ENCODE peak calls at places on chromosomes 12 and 14, in six cellular contexts. A, D, Z, N, G and Q are unnamed samples.

GRCh38 chr12:97426485-97427116 is 36.0 kb upstream of the RMST start:
- DNase-seq in A (no peak), D (no peak), Z (no peak), N (peak), G (no peak), Q (no peak)

GRCh38 chr14:74882103-74882920 is 596 bp downstream of the DLST start:
- DNase-seq in A (no peak), D (no peak), Z (no peak), N (no peak), G (no peak), Q (peak)

GRCh38 chr14:73755434-73756014 is 41.3 kb upstream of the PNMA1 start:
- DNase-seq in A (peak), D (no peak), Z (no peak), N (no peak), G (no peak), Q (no peak)

GRCh38 chr12:645563-646071 is 17.6 kb downstream of the NINJ2 start:
- DNase-seq in A (no peak), D (no peak), Z (no peak), N (no peak), G (peak), Q (no peak)

GRCh38 chr14:98131406-98131805 is 1140.6 kb downstream of the BCL11B start:
- DNase-seq in A (no peak), D (no peak), Z (no peak), N (no peak), G (no peak), Q (no peak)

GRCh38 chr12:29023436-29024076 is 125.5 kb upstream of the FAR2 start:
- DNase-seq in A (no peak), D (no peak), Z (no peak), N (no peak), G (no peak), Q (no peak)

GRCh38 chr12:89862511-89863331 is 154.1 kb upstream of the ATP2B1 start:
- DNase-seq in A (no peak), D (no peak), Z (peak), N (no peak), G (no peak), Q (no peak)

GRCh38 chr14:86515195-86515594 is 985.3 kb downstream of the FLRT2 start:
- DNase-seq in A (no peak), D (no peak), Z (no peak), N (no peak), G (no peak), Q (no peak)

GRCh38 chr14:84519836-84520235 is 1010.1 kb upstream of the FLRT2 start:
- DNase-seq in A (no peak), D (no peak), Z (no peak), N (no peak), G (no peak), Q (no peak)

GRCh38 chr12:27970981-27971489 is 1.5 kb downstream of the PTHLH start:
- DNase-seq in A (no peak), D (no peak), Z (no peak), N (peak), G (no peak), Q (no peak)

GRCh38 chr12:11040162-11040561 is 9.0 kb upstream of the TAS2R31 start:
- DNase-seq in A (no peak), D (no peak), Z (no peak), N (no peak), G (no peak), Q (no peak)

GRCh38 chr12:57452181-57452936 is 2.7 kb upstream of the INHBE start:
- DNase-seq in A (no peak), D (no peak), Z (no peak), N (no peak), G (no peak), Q (no peak)

GRCh38 chr14:74634964-74635363 is 22.9 kb upstream of the LTBP2 start:
- DNase-seq in A (no peak), D (no peak), Z (no peak), N (no peak), G (no peak), Q (no peak)

GRCh38 chr12:85424581-85425348 is 144.7 kb downstream of the ALX1 start:
- DNase-seq in A (peak), D (no peak), Z (peak), N (peak), G (peak), Q (no peak)

GRCh38 chr14:68638056-68638816 is 154.6 kb downstream of the ZFP36L1 start:
- DNase-seq in A (no peak), D (no peak), Z (no peak), N (peak), G (peak), Q (no peak)

GRCh38 chr12:67220065-67220464 is 49.1 kb upstream of the CAND1 start:
- DNase-seq in A (no peak), D (no peak), Z (no peak), N (no peak), G (peak), Q (no peak)

GRCh38 chr12:132660047-132660446 is 27.1 kb downstream of the POLE start:
- DNase-seq in A (no peak), D (no peak), Z (no peak), N (no peak), G (no peak), Q (no peak)

GRCh38 chr12:90690120-90690519 is 264.9 kb downstream of the CCER1 start:
- DNase-seq in A (no peak), D (no peak), Z (no peak), N (no peak), G (no peak), Q (no peak)

GRCh38 chr14:22469541-22470303 is 119.3 kb downstream of the DAD1 start:
- DNase-seq in A (no peak), D (no peak), Z (no peak), N (no peak), G (no peak), Q (no peak)

GRCh38 chr12:22781339-22781738 is 156.4 kb downstream of the ETNK1 start:
- DNase-seq in A (no peak), D (no peak), Z (no peak), N (no peak), G (no peak), Q (no peak)

GRCh38 chr14:62138593-62138992 is 376.4 kb downstream of the SNAPC1 start:
- DNase-seq in A (no peak), D (no peak), Z (no peak), N (no peak), G (no peak), Q (no peak)

GRCh38 chr14:71478542-71478941 is 453.7 kb upstream of the RGS6 start:
- DNase-seq in A (no peak), D (no peak), Z (no peak), N (no peak), G (no peak), Q (no peak)

GRCh38 chr12:83889745-83890144 is 1022.9 kb downstream of the SLC6A15 start:
- DNase-seq in A (no peak), D (no peak), Z (no peak), N (no peak), G (no peak), Q (no peak)

GRCh38 chr14:26281280-26281998 is 316.4 kb downstream of the NOVA1 start:
- DNase-seq in A (peak), D (no peak), Z (no peak), N (no peak), G (peak), Q (no peak)

GRCh38 chr14:65958664-65959562 is 527.3 kb upstream of the CCDC196 start:
- DNase-seq in A (peak), D (peak), Z (no peak), N (peak), G (peak), Q (no peak)

GRCh38 chr14:104318558-104319488 is 180.4 kb downstream of the KIF26A start:
- DNase-seq in A (no peak), D (peak), Z (no peak), N (no peak), G (no peak), Q (no peak)

GRCh38 chr12:69501154-69501895 is 31.1 kb downstream of the FRS2 start:
- DNase-seq in A (no peak), D (no peak), Z (no peak), N (no peak), G (no peak), Q (no peak)

GRCh38 chr12:108173160-108173559 is 44.1 kb downstream of the WSCD2 start:
- DNase-seq in A (no peak), D (no peak), Z (no peak), N (no peak), G (no peak), Q (no peak)

GRCh38 chr12:59149995-59150642 is 229.8 kb upstream of the LRIG3 start:
- DNase-seq in A (peak), D (peak), Z (peak), N (no peak), G (peak), Q (no peak)

GRCh38 chr12:52093346-52093745 is 13.8 kb downstream of the SMIM41 start:
- DNase-seq in A (no peak), D (no peak), Z (no peak), N (no peak), G (no peak), Q (no peak)

GRCh38 chr12:95191060-95191696 is 26.1 kb downstream of the FGD6 start:
- DNase-seq in A (no peak), D (no peak), Z (no peak), N (no peak), G (peak), Q (no peak)

GRCh38 chr14:68682166-68683103 is 110.4 kb downstream of the ZFP36L1 start:
- DNase-seq in A (no peak), D (no peak), Z (peak), N (no peak), G (peak), Q (no peak)

GRCh38 chr12:130916251-130916911 is 37.3 kb upstream of the ADGRD1 start:
- DNase-seq in A (peak), D (peak), Z (peak), N (peak), G (peak), Q (peak)

GRCh38 chr14:104542871-104543830 is 36.4 kb upstream of the C14orf180 start:
- DNase-seq in A (no peak), D (no peak), Z (no peak), N (no peak), G (no peak), Q (no peak)

GRCh38 chr14:57486767-57487379 is 6.8 kb downstream of the CCDC198 start:
- DNase-seq in A (peak), D (no peak), Z (no peak), N (no peak), G (peak), Q (no peak)

GRCh38 chr12:89040146-89040964 is 311.9 kb downstream of the DUSP6 start:
- DNase-seq in A (no peak), D (peak), Z (no peak), N (no peak), G (no peak), Q (peak)

GRCh38 chr14:91996951-91997371 is 42.9 kb downstream of the TRIP11 start:
- DNase-seq in A (peak), D (no peak), Z (no peak), N (no peak), G (peak), Q (no peak)

GRCh38 chr14:24329736-24330135 is 5.1 kb downstream of the ADCY4 start:
- DNase-seq in A (no peak), D (no peak), Z (no peak), N (no peak), G (no peak), Q (no peak)
- TF ChIP-seq POLR2AphosphoS5 in A (no peak), D (no peak), Z (no peak), N (no peak), G (no peak), Q (no peak)

GRCh38 chr12:53182836-53183235 is 2.1 kb upstream of the CSAD start:
- DNase-seq in A (no peak), D (no peak), Z (no peak), N (no peak), G (no peak), Q (no peak)

GRCh38 chr12:53180931-53181645 is 363 bp upstream of the CSAD start:
- DNase-seq in A (peak), D (peak), Z (no peak), N (peak), G (peak), Q (peak)

GRCh38 chr12:53181935-53182334 is 1.2 kb upstream of the CSAD start:
- DNase-seq in A (peak), D (no peak), Z (no peak), N (no peak), G (no peak), Q (no peak)

GRCh38 chr12:53179694-53180269 is 740 bp upstream of the ZNF740 start:
- DNase-seq in A (no peak), D (no peak), Z (no peak), N (no peak), G (no peak), Q (no peak)

DNA sequence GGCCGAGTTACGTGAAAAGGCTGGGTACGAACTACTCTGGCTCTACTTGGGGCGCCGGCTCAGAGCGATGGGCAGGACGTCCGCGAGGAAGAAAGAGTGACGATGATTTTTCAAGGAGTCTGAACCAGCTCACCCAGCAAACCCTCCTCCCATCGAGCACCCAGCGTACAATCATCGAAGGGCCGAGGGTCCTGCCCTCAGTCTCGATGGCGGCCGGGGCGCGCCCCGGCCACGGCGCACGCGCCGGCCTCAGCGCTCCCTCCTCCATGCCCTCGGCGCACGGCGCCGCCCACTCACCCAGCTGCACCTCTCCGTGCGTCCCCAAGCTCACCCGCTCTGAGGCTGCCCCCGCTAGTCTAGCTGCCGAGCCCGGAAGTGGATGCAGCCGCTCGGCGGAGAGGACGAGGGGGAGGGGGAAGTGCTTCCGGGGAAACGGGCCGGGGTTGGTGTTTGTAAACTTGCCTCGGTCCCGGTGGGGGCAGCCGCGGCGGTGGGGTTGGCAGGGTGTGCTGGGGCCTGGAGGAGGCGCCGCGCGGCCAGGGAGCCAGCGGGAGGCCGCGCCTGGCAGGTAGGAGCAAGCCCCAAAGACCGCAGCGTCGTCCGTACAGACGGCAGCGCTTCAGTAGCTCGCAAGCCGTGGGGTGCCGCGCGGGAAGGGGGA is at the start of the genes CSAD and ZNF740:
- DNase-seq in A (peak), D (peak), Z (peak), N (peak), G (peak), Q (peak)
- TF ChIP-seq POLR2A in A (peak), D (peak), Z (peak), N (peak), G (peak), Q (peak)

DNA sequence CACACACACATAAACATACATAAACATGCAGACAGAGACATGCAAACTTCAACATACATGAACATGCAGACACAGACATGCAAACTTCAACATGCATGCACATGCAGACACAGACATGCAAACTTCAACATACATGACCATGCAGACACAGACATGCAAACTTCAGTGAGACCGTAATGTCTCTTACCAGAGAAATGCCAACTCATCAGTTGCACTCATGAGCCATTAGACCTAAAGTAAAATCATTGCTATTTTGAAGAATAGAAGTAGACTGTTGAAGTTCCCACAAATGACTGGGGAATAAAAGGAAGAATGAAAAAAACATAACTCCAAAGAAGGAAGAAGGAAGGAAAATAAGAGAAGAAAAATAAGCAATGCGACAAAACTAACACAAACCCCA is 1044.0 kb upstream of the TMEM132C start:
- DNase-seq in A (no peak), D (no peak), Z (no peak), N (no peak), G (no peak), Q (no peak)
- TF ChIP-seq TAF1 in A (no peak), D (no peak), Z (no peak), N (no peak), G (no peak), Q (no peak)

GRCh38 chr12:6823161-6824084 is 1.8 kb downstream of the GPR162 start:
- DNase-seq in A (no peak), D (no peak), Z (no peak), N (no peak), G (no peak), Q (peak)
- TF ChIP-seq POLR2AphosphoS5 in A (no peak), D (no peak), Z (no peak), N (no peak), G (no peak), Q (no peak)

DNA sequence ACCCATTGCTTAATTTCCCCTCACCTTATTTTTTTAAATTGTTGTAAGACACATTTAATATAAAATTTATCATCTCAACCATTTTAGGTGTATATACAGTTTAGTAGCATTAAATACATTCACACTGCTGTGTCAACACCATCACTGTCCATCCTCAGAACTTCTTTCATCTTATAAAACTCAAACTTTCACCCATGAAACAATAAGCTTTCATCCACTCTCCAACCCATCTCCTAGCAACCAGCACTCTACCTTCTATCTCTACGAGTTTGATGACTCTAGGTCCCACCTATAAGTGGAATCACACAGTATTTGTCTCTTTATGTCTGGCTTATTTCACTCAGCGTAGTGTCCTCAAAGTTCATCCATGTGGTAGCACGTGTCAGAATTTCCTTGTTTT is 75.5 kb downstream of the TBX3 start:
- DNase-seq in A (no peak), D (no peak), Z (no peak), N (no peak), G (peak), Q (no peak)
- TF ChIP-seq POLR2A in A (no peak), D (no peak), Z (no peak), N (no peak), G (no peak), Q (no peak)

DNA sequence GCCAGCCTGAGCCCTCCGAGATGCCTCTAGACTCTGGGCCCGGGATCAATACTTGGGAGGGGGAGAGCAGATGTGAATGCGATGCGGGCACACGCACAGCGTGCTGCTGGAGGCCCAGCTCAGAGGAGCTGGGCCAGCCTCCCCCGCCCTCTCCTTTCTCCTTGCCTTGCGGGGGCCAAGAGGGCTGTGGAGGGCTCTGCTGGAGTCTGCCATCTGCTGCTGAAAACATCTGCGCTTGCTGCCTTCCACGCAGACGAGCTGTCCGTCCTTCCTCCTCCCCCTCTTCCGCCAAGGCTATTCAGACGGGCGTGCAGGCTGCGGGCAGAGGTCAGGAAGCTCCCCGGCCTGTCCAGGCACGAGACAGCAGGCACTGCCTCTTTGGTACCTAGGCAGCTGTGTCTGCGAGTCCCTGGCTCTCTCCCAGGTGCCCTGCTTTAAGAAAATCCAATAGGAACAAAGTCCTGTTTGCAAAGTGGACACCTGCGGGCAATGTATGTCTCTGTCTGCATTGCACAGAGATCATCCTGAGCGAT is 75.2 kb downstream of the SPRING1 start:
- DNase-seq in A (no peak), D (no peak), Z (no peak), N (no peak), G (peak), Q (no peak)
- TF ChIP-seq TAF1 in A (no peak), D (no peak), Z (no peak), N (no peak), G (no peak), Q (no peak)

GRCh38 chr14:97074860-97075259 is 277.7 kb downstream of the VRK1 start:
- DNase-seq in A (no peak), D (no peak), Z (no peak), N (no peak), G (no peak), Q (no peak)
- TF ChIP-seq POLR2AphosphoS5 in A (no peak), D (no peak), Z (no peak), N (no peak), G (no peak), Q (no peak)

GRCh38 chr12:72275551-72275950 is 3.4 kb downstream of the TRHDE start:
- DNase-seq in A (no peak), D (no peak), Z (no peak), N (no peak), G (no peak), Q (no peak)

GRCh38 chr12:72277415-72277814 is 5.2 kb downstream of the TRHDE start:
- DNase-seq in A (no peak), D (no peak), Z (no peak), N (no peak), G (no peak), Q (no peak)

GRCh38 chr12:72274926-72275325 is 2.8 kb downstream of the TRHDE start:
- DNase-seq in A (no peak), D (no peak), Z (no peak), N (no peak), G (peak), Q (no peak)

GRCh38 chr12:72273851-72274284 is 1.7 kb downstream of the TRHDE start:
- DNase-seq in A (no peak), D (no peak), Z (no peak), N (peak), G (no peak), Q (no peak)

GRCh38 chr12:72276212-72276865 is 4.2 kb downstream of the TRHDE start:
- DNase-seq in A (no peak), D (no peak), Z (no peak), N (no peak), G (no peak), Q (no peak)
- TF ChIP-seq POLR2A in A (no peak), D (no peak), Z (no peak), N (no peak), G (no peak), Q (no peak)